ENCODE peak calls at places on chromosomes 1 and 21, in ten cellular contexts. D is C1 segment of cervical spinal cord; Z is activated CD4-positive, alpha-beta T cell treated with anti-CD3 and anti-CD28 coated beads, Interleukin-2, amount 50 U/mL, for 24 hours; A is brain microvascular endothelial cell; K is A549; C is B cell; O is MV-4-11; L is 8988T; M is head of caudate nucleus; G is BJ. X is an unnamed sample.

GRCh38 chr1:27521336-27522147 is 31.6 kb upstream of the WASF2 start:
- DNase-seq in A (no peak), M (peak; percentile 57), O (no peak), K (no peak), G (no peak), C (peak; percentile 53), Z (no peak), D (peak; percentile 56), L (no peak), X (no peak)

GRCh38 chr21:42991992-42992740 is 17.8 kb downstream of the PKNOX1 start:
- DNase-seq in M (no peak), A (peak; percentile 90), K (no peak), O (peak; percentile 55), Z (no peak), D (no peak), G (peak; percentile 67), L (peak; percentile 40), C (no peak), X (no peak)

GRCh38 chr1:64487061-64487460 is 17.1 kb downstream of the CACHD1 start:
- DNase-seq in D (no peak), O (no peak), K (no peak), G (no peak), C (no peak), L (no peak), M (no peak), A (no peak), Z (no peak), X (peak; percentile 15)

GRCh38 chr1:185961664-185962063 is 227.5 kb downstream of the HMCN1 start:
- DNase-seq in K (no peak), C (no peak), L (no peak), D (no peak), O (no peak), M (no peak), G (no peak), Z (no peak), A (no peak), X (no peak)

GRCh38 chr1:109395602-109396512 is 1.9 kb downstream of the SORT1 start:
- DNase-seq in C (no peak), L (no peak), G (peak; percentile 19), K (no peak), A (peak; percentile 44), M (no peak), Z (no peak), D (no peak), O (peak; percentile 79), X (peak; percentile 42)

GRCh38 chr1:53462769-53463501 is 3.7 kb downstream of the DMRTB1 start:
- DNase-seq in C (no peak), L (no peak), G (no peak), Z (no peak), M (no peak), D (no peak), A (no peak), O (no peak), K (no peak), X (no peak)

GRCh38 chr21:39575778-39576177 is 37.0 kb upstream of the B3GALT5 start:
- DNase-seq in G (no peak), O (no peak), Z (no peak), C (no peak), L (no peak), K (no peak), A (no peak), M (no peak), D (no peak), X (no peak)

GRCh38 chr1:92817986-92818764 is 13.7 kb upstream of the RPL5 start:
- DNase-seq in A (no peak), M (no peak), K (peak; percentile 23), Z (no peak), D (no peak), L (no peak), G (no peak), O (peak; percentile 15), C (peak; percentile 39), X (peak; percentile 43)

GRCh38 chr21:35738342-35738961 is 321.9 kb downstream of the SETD4 start:
- DNase-seq in C (no peak), G (no peak), O (peak; percentile 73), L (no peak), D (no peak), A (peak; percentile 46), Z (no peak), K (no peak), M (no peak), X (peak; percentile 10)

GRCh38 chr1:6421266-6421665 is 1.5 kb upstream of the HES2 start:
- DNase-seq in D (no peak), O (no peak), A (no peak), M (no peak), K (no peak), Z (no peak), L (no peak), G (no peak), C (peak; percentile 36), X (no peak)

GRCh38 chr1:16913866-16914662 is 7.7 kb upstream of the CROCC start:
- DNase-seq in K (peak; percentile 73), A (peak; percentile 87), D (peak; percentile 98), M (peak; percentile 99), O (peak; percentile 76), L (peak; percentile 94), C (peak; percentile 100), G (peak; percentile 73), Z (peak; percentile 97), X (peak; percentile 89)

GRCh38 chr1:39720094-39720999 is 18.3 kb upstream of the PPIE start:
- DNase-seq in M (no peak), K (no peak), C (peak; percentile 20), D (peak; percentile 50), O (peak; percentile 52), G (peak; percentile 14), L (no peak), Z (no peak), A (peak; percentile 24), X (peak; percentile 78)

GRCh38 chr1:59025201-59025600 is 241.4 kb upstream of the JUN start:
- DNase-seq in Z (no peak), A (no peak), L (no peak), C (no peak), O (peak; percentile 39), D (no peak), G (no peak), K (no peak), M (no peak), X (no peak)

GRCh38 chr1:39184354-39184818 is 20.1 kb upstream of the MACF1 start:
- DNase-seq in K (no peak), O (no peak), L (no peak), Z (no peak), A (no peak), G (no peak), M (no peak), C (no peak), D (no peak), X (no peak)

GRCh38 chr1:175818929-175819328 is 75.5 kb upstream of the TNR start:
- DNase-seq in L (no peak), K (no peak), O (no peak), G (no peak), Z (no peak), C (no peak), M (no peak), D (no peak), A (no peak), X (no peak)

GRCh38 chr1:84997667-84998600 is 1.0 kb upstream of the MCOLN2 start:
- DNase-seq in A (no peak), L (no peak), O (no peak), C (peak; percentile 18), G (no peak), M (peak; percentile 4), Z (no peak), D (no peak), K (no peak), X (peak; percentile 47)

GRCh38 chr1:110262846-110263631 is 52.9 kb downstream of the KCNC4 start:
- DNase-seq in G (no peak), A (no peak), K (no peak), O (peak; percentile 43), C (no peak), L (no peak), Z (no peak), M (no peak), D (no peak), X (peak; percentile 12)

GRCh38 chr1:219220945-219221344 is 47.3 kb downstream of the LYPLAL1 start:
- DNase-seq in A (peak; percentile 18), D (no peak), K (no peak), Z (no peak), O (no peak), L (no peak), G (no peak), M (no peak), C (no peak), X (no peak)

GRCh38 chr21:46115441-46116188 is 17.7 kb downstream of the COL6A2 start:
- DNase-seq in C (peak; percentile 18), A (no peak), D (no peak), O (no peak), K (no peak), L (peak; percentile 18), Z (no peak), M (no peak), G (no peak), X (no peak)

X was measured in KBM-7.